ENCODE peak calls at places on chromosome 19, in eight cellular contexts. D is H1, P is HepG2, B is A549, M is IMR-90, V is GM12878, S is K562, A is SK-N-SH. G is an unnamed sample.
A peak's percentile ranks its signal among the peaks of the same experiment; 100 is the strongest.

GRCh38 chr19:56167064-56167578 is 8.7 kb upstream of the GALP start:
- DNase-seq in D (no peak), P (no peak), B (no peak), M (no peak), V (no peak), S (no peak), A (no peak), G (no peak)

GRCh38 chr19:441213-441823 is 19.5 kb downstream of the SHC2 start:
- DNase-seq in D (no peak), P (no peak), B (no peak), M (no peak), V (no peak), S (no peak), A (no peak), G (no peak)

GRCh38 chr19:4508698-4509097 is 9.6 kb downstream of the PLIN4 start:
- DNase-seq in D (no peak), P (no peak), B (no peak), M (no peak), V (no peak), S (no peak), A (no peak), G (no peak)

GRCh38 chr19:920051-920857 is 3.1 kb downstream of the KISS1R start:
- DNase-seq in D (no peak), P (no peak), B (no peak), M (no peak), V (no peak), S (no peak), A (no peak), G (no peak)

GRCh38 chr19:40281381-40282208 is 3.5 kb downstream of the AKT2 start:
- DNase-seq in D (no peak), P (no peak), B (no peak), M (no peak), V (no peak), S (no peak), A (no peak), G (no peak)

GRCh38 chr19:3098141-3098514 is 4.0 kb downstream of the GNA11 start:
- DNase-seq in D (no peak), P (no peak), B (no peak), M (no peak), V (no peak), S (no peak), A (no peak), G (no peak)

GRCh38 chr19:58555920-58556632 is 1.2 kb upstream of the CHMP2A start:
- DNase-seq in D (no peak), P (no peak), B (no peak), M (no peak), V (no peak), S (no peak), A (no peak), G (no peak)

GRCh38 chr19:45075215-45076028 is 856 bp downstream of the ZNF296 start:
- DNase-seq in D (no peak), P (peak; percentile 39), B (peak; percentile 86), M (no peak), V (peak; percentile 80), S (peak; percentile 86), A (no peak), G (peak; percentile 54)

GRCh38 chr19:17830567-17831418 is 9.5 kb upstream of the INSL3 start:
- DNase-seq in D (peak; percentile 93), P (no peak), B (peak; percentile 89), M (peak; percentile 67), V (no peak), S (peak; percentile 100), A (peak; percentile 99), G (peak; percentile 91)

GRCh38 chr19:44303305-44303704 is 1.5 kb downstream of the ZNF235 start:
- DNase-seq in D (no peak), P (no peak), B (no peak), M (no peak), V (no peak), S (no peak), A (peak; percentile 27), G (no peak)

GRCh38 chr19:21901861-21902260 is 65.9 kb upstream of the ZNF43 start:
- DNase-seq in D (no peak), P (no peak), B (no peak), M (no peak), V (no peak), S (no peak), A (no peak), G (no peak)

GRCh38 chr19:17950310-17951150 is 16.4 kb upstream of the KCNN1 start:
- DNase-seq in D (no peak), P (no peak), B (no peak), M (no peak), V (no peak), S (peak; percentile 45), A (no peak), G (no peak)

DNA sequence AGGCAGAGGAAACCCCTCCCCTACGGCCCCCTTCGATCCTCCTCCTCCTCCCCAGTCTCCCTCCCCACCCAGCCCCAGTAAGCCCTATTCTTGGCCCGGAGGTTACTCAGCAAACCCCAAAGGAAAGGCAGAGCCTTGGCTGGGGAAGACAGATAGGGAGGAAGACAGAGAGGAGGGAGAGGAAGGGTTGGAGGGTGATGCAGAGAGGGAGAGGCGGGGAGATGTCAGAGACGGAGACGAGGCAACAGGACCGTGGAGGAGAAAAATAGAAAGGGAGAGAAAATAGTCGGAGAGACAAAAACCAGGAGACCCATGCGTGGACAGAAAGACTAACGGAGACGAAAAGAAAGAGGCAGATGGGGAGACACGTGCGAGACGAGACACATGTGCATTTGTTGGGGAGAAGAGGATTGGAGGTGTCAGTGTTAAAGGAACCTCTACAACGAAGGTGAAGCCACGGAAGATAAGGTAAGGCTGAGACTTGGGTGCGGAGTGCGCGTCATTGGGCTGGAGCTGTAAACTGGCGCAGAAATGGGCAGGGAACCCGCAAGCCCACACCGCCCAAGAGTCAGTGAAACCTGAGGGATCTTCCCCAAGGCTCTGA is 2.9 kb downstream of the TGFB1 start:
- DNase-seq in D (no peak), P (no peak), B (no peak), M (peak; percentile 21), V (no peak), S (peak; percentile 70), A (peak; percentile 16), G (no peak)
- H3K4me2 ChIP-seq in D (peak overlapping the region; percentile 92), P (peak overlapping the region; percentile 80), B (peak overlapping the region; percentile 90), M (peak overlapping the region; percentile 98), V (peak overlapping the region; percentile 78), S (peak overlapping the region; percentile 100), A (peak overlapping the region; percentile 99), G (peak overlapping the region; percentile 95)

DNA sequence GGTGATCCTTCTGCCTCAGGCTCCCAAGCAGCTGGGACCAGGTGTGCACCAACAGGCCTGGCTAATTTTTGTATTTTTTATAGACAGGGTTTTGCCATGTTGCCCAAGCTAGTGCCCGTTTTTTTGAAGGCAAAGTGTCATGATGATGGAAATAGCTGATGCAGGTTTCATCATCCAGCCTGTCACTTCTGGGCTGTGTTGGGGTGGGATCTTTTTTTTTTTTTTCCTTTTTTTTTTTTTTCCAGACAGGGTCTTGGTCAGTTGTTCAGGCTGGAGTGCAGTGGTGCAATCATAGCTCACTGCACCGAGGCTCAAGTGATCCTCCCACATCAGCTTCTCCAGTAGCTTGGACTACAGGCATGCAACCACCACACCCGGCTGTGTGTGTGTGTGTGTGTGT is 18.7 kb downstream of the NCAN start:
- DNase-seq in D (no peak), P (no peak), B (no peak), M (no peak), V (no peak), S (no peak), A (no peak), G (no peak)
- TF ChIP-seq RAD21 in D (no peak), P (no peak), B (no peak), M (no peak), V (no peak), S (no peak), A (no peak), G (no peak)

GRCh38 chr19:2057484-2058469 is 6.7 kb upstream of the MKNK2 start:
- DNase-seq in D (no peak), P (no peak), B (no peak), M (no peak), V (no peak), S (no peak), A (no peak), G (no peak)

GRCh38 chr19:2061093-2061935 is 10.3 kb upstream of the MKNK2 start:
- DNase-seq in D (peak; percentile 93), P (peak; percentile 97), B (peak; percentile 79), M (peak; percentile 95), V (peak; percentile 86), S (peak; percentile 97), A (peak; percentile 99), G (peak; percentile 93)

GRCh38 chr19:2058570-2059421 is 7.8 kb upstream of the MKNK2 start:
- DNase-seq in D (no peak), P (no peak), B (no peak), M (no peak), V (no peak), S (no peak), A (no peak), G (no peak)

GRCh38 chr19:2061936-2062729 is 11.1 kb upstream of the MKNK2 start:
- DNase-seq in D (no peak), P (peak; percentile 33), B (no peak), M (no peak), V (no peak), S (no peak), A (no peak), G (no peak)

GRCh38 chr19:2059422-2060201 is 8.6 kb upstream of the MKNK2 start:
- DNase-seq in D (no peak), P (peak; percentile 89), B (peak; percentile 60), M (peak; percentile 61), V (no peak), S (no peak), A (peak; percentile 59), G (peak; percentile 83)
- H3K4me2 ChIP-seq in D (no peak overlapping the region), P (peak overlapping the region; percentile 97), B (peak overlapping the region; percentile 99), M (no peak overlapping the region), V (peak overlapping the region; percentile 99), S (peak overlapping the region; percentile 95), A (peak overlapping the region; percentile 97), G (peak overlapping the region; percentile 95)

GRCh38 chr19:32542477-32543106 is 38.4 kb upstream of the PDCD5 start:
- DNase-seq in D (no peak), P (no peak), B (no peak), M (no peak), V (no peak), S (no peak), A (no peak), G (no peak)

GRCh38 chr19:32539240-32539916 is 41.6 kb upstream of the PDCD5 start:
- DNase-seq in D (no peak), P (peak; percentile 63), B (no peak), M (no peak), V (no peak), S (no peak), A (no peak), G (no peak)

GRCh38 chr19:32537626-32538025 is 43.4 kb upstream of the PDCD5 start:
- DNase-seq in D (no peak), P (no peak), B (no peak), M (no peak), V (no peak), S (no peak), A (no peak), G (no peak)

GRCh38 chr19:32543107-32543900 is 37.7 kb upstream of the PDCD5 start:
- DNase-seq in D (no peak), P (no peak), B (no peak), M (peak; percentile 6), V (no peak), S (no peak), A (no peak), G (no peak)
- TF ChIP-seq RAD21 in D (no peak), P (no peak), B (no peak), M (no peak), V (no peak), S (no peak), A (no peak), G (no peak)

GRCh38 chr19:16252459-16253205 is 54.9 kb downstream of the AP1M1 start:
- DNase-seq in D (no peak), P (no peak), B (no peak), M (no peak), V (peak; percentile 24), S (no peak), A (peak; percentile 35), G (no peak)
- H3K4me2 ChIP-seq in D (no peak overlapping the region), P (no peak overlapping the region), B (no peak overlapping the region), M (no peak overlapping the region), V (no peak overlapping the region), S (no peak overlapping the region), A (no peak overlapping the region), G (no peak overlapping the region)